ENCODE peak calls at places on chromosome 3, in four cellular contexts. X, I, M and Q are unnamed samples.

GRCh38 chr3:71262368-71263265 is 320.9 kb downstream of the FOXP1 start:
- DNase-seq in X (no peak), I (no peak), M (no peak), Q (peak)

GRCh38 chr3:42906085-42906904 is at the start of gene ZNF662:
- DNase-seq in X (no peak), I (peak), M (no peak), Q (peak)

GRCh38 chr3:152376351-152377183 is 107.8 kb downstream of the MBNL1 start:
- DNase-seq in X (no peak), I (no peak), M (no peak), Q (peak)

GRCh38 chr3:176693416-176693815 is 503.9 kb downstream of the TBL1XR1 start:
- DNase-seq in X (no peak), I (no peak), M (no peak), Q (no peak)

GRCh38 chr3:122957707-122958210 is 69.8 kb downstream of the SEMA5B start:
- DNase-seq in X (no peak), I (no peak), M (no peak), Q (no peak)

GRCh38 chr3:111610612-111611054 is 15.5 kb upstream of the ZBED2 start:
- DNase-seq in X (no peak), I (no peak), M (no peak), Q (no peak)

GRCh38 chr3:125318497-125318847 is 56.7 kb downstream of the ZNF148 start:
- DNase-seq in X (no peak), I (no peak), M (no peak), Q (no peak)

GRCh38 chr3:156608601-156609000 is 53.7 kb upstream of the SSR3 start:
- DNase-seq in X (no peak), I (no peak), M (no peak), Q (no peak)

GRCh38 chr3:30356901-30357753 is 249.3 kb upstream of the TGFBR2 start:
- DNase-seq in X (no peak), I (no peak), M (no peak), Q (peak)

GRCh38 chr3:138915503-138916498 is 31.1 kb downstream of the FOXL2 start:
- DNase-seq in X (peak), I (peak), M (peak), Q (peak)

GRCh38 chr3:11375333-11376076 is 103.3 kb downstream of the ATG7 start:
- DNase-seq in X (no peak), I (no peak), M (no peak), Q (no peak)

GRCh38 chr3:14119651-14120050 is 5.0 kb downstream of the CHCHD4 start:
- DNase-seq in X (no peak), I (no peak), M (no peak), Q (no peak)

GRCh38 chr3:51385621-51386091 is 565 bp downstream of the MANF start:
- DNase-seq in X (no peak), I (no peak), M (peak), Q (peak)

GRCh38 chr3:159654183-159655134 is 334.2 kb upstream of the IL12A start:
- DNase-seq in X (no peak), I (no peak), M (no peak), Q (no peak)